ENCODE peak calls at places on chromosomes 12 and 14, in eight cellular contexts. E is activated gamma-delta T cell treated with Interleukin-2 at 50 U/mL for 16 hours, Z is WERI-Rb-1, W is PC-3, Y is brain microvascular endothelial cell, J is HEK293T, B is activated T-cell treated with anti-CD3 and anti-CD28 coated beads for 48 hours, Q is HuH-7. H is an unnamed sample.
A peak's percentile ranks its signal among the peaks of the same experiment; 100 is the strongest.

GRCh38 chr14:60616326-60617044 is 32.8 kb downstream of the SIX1 start:
- DNase-seq in E (no peak), Z (no peak), W (no peak), Y (no peak), J (no peak), B (no peak), Q (no peak), H (no peak)

GRCh38 chr14:101960225-101960624 is 4.1 kb upstream of the DYNC1H1 start:
- DNase-seq in E (no peak), Z (no peak), W (peak; percentile 48), Y (no peak), J (peak; percentile 45), B (peak; percentile 18), Q (no peak), H (no peak)

GRCh38 chr14:103151270-103151933 is 28.1 kb downstream of the TNFAIP2 start:
- DNase-seq in E (no peak), Z (no peak), W (no peak), Y (no peak), J (no peak), B (no peak), Q (no peak), H (peak; percentile 45)

GRCh38 chr12:31521972-31522371 is 69.0 kb downstream of the DENND5B start:
- DNase-seq in E (no peak), Z (no peak), W (no peak), Y (no peak), J (no peak), B (no peak), Q (peak; percentile 14), H (no peak)

GRCh38 chr12:67517181-67517887 is 131.2 kb upstream of the DYRK2 start:
- DNase-seq in E (no peak), Z (no peak), W (peak; percentile 96), Y (no peak), J (no peak), B (no peak), Q (no peak), H (no peak)

GRCh38 chr12:131950182-131950913 is 606 bp downstream of the EP400 start:
- DNase-seq in E (no peak), Z (peak; percentile 31), W (no peak), Y (no peak), J (peak; percentile 39), B (peak; percentile 31), Q (peak; percentile 34), H (no peak)

GRCh38 chr14:82879949-82880535 is 1346.4 kb upstream of the SEL1L start:
- DNase-seq in E (no peak), Z (no peak), W (no peak), Y (no peak), J (no peak), B (no peak), Q (no peak), H (no peak)

GRCh38 chr14:77965919-77966435 is 166.1 kb downstream of the ADCK1 start:
- DNase-seq in E (no peak), Z (no peak), W (peak; percentile 16), Y (peak; percentile 12), J (no peak), B (no peak), Q (peak; percentile 25), H (no peak)

GRCh38 chr12:4116251-4117111 is 157.1 kb upstream of the CCND2 start:
- DNase-seq in E (no peak), Z (no peak), W (no peak), Y (peak; percentile 83), J (no peak), B (no peak), Q (no peak), H (no peak)

GRCh38 chr14:103880334-103880985 is 33.1 kb upstream of the PPP1R13B start:
- DNase-seq in E (peak; percentile 44), Z (no peak), W (peak; percentile 60), Y (peak; percentile 15), J (no peak), B (no peak), Q (no peak), H (peak; percentile 43)

GRCh38 chr14:35515916-35516315 is 18.0 kb upstream of the INSM2 start:
- DNase-seq in E (no peak), Z (no peak), W (no peak), Y (no peak), J (no peak), B (no peak), Q (no peak), H (no peak)

GRCh38 chr12:93154753-93155475 is 222.8 kb upstream of the NUDT4 start:
- DNase-seq in E (no peak), Z (no peak), W (no peak), Y (no peak), J (no peak), B (no peak), Q (peak; percentile 30), H (no peak)

GRCh38 chr14:56635041-56635440 is 55.4 kb downstream of the TMEM260 start:
- DNase-seq in E (no peak), Z (no peak), W (no peak), Y (no peak), J (no peak), B (no peak), Q (no peak), H (no peak)

GRCh38 chr14:35789651-35790050 is 19.4 kb downstream of the RALGAPA1 start:
- DNase-seq in E (no peak), Z (no peak), W (no peak), Y (peak; percentile 50), J (no peak), B (no peak), Q (no peak), H (no peak)

GRCh38 chr12:75825686-75826085 is 205.9 kb downstream of the PHLDA1 start:
- DNase-seq in E (no peak), Z (no peak), W (peak; percentile 96), Y (peak; percentile 62), J (no peak), B (no peak), Q (no peak), H (no peak)

GRCh38 chr12:49824886-49825285 is 3.3 kb downstream of the NCKAP5L start:
- DNase-seq in E (no peak), Z (no peak), W (no peak), Y (peak; percentile 61), J (no peak), B (no peak), Q (no peak), H (peak; percentile 30)

GRCh38 chr12:52942056-52942913 is 6.6 kb upstream of the KRT18 start:
- DNase-seq in E (no peak), Z (no peak), W (no peak), Y (no peak), J (no peak), B (no peak), Q (no peak), H (no peak)

GRCh38 chr12:50771409-50771808 is 7.5 kb downstream of the ATF1 start:
- DNase-seq in E (no peak), Z (no peak), W (no peak), Y (no peak), J (no peak), B (no peak), Q (no peak), H (no peak)

GRCh38 chr12:66725031-66725430 is 46.2 kb upstream of the GRIP1 start:
- DNase-seq in E (no peak), Z (no peak), W (no peak), Y (no peak), J (no peak), B (no peak), Q (no peak), H (no peak)

GRCh38 chr12:94225924-94226630 is 77.7 kb downstream of the PLXNC1 start:
- DNase-seq in E (no peak), Z (no peak), W (no peak), Y (no peak), J (no peak), B (no peak), Q (no peak), H (no peak)

H was measured in anterior cingulate cortex.